ENCODE peak calls at places on chromosomes 6 and 20, in five cellular contexts. K is cardiac muscle cell, E is lower lobe of right lung, T is tibial nerve, B is left ventricle myocardium inferior. S is an unnamed sample.
A peak's percentile ranks its signal among the peaks of the same experiment; 100 is the strongest.

GRCh38 chr20:13821876-13822275 is 37.0 kb downstream of the NDUFAF5 start:
- DNase-seq in K (peak; percentile 34), E (no peak), B (no peak), T (no peak), S (no peak)

GRCh38 chr6:2557181-2557720 is 193.5 kb downstream of the MYLK4 start:
- DNase-seq in B (no peak), T (no peak), K (no peak), E (no peak), S (no peak)

GRCh38 chr6:169780571-169781091 is 29.2 kb downstream of the ERMARD start:
- DNase-seq in E (no peak), K (no peak), B (no peak), T (no peak), S (no peak)

GRCh38 chr6:161001421-161001820 is 9.9 kb downstream of the MAP3K4 start:
- DNase-seq in K (no peak), T (peak; percentile 23), E (no peak), B (no peak), S (no peak)

GRCh38 chr6:142551145-142551811 is 249.5 kb downstream of the ADGRG6 start:
- DNase-seq in B (no peak), K (no peak), E (no peak), T (no peak), S (peak; percentile 52)

GRCh38 chr6:170253226-170253909 is 37.5 kb downstream of the DLL1 start:
- DNase-seq in T (no peak), E (no peak), K (no peak), B (no peak), S (no peak)

GRCh38 chr6:12152023-12152960 is 137.9 kb upstream of the EDN1 start:
- DNase-seq in T (no peak), E (no peak), K (no peak), B (no peak), S (no peak)

GRCh38 chr20:48162621-48163020 is 377.3 kb upstream of the SULF2 start:
- DNase-seq in E (no peak), K (no peak), T (no peak), B (no peak), S (no peak)

GRCh38 chr6:163813979-163814493 is 399.5 kb downstream of the QKI start:
- DNase-seq in K (peak; percentile 2), T (no peak), E (no peak), B (no peak), S (no peak)

GRCh38 chr6:108622601-108623335 is 62.1 kb downstream of the FOXO3 start:
- DNase-seq in E (peak; percentile 61), B (peak; percentile 33), T (peak; percentile 63), K (peak; percentile 92), S (peak; percentile 25)

GRCh38 chr6:41713161-41713649 is 22.2 kb downstream of the TFEB start:
- DNase-seq in E (peak; percentile 76), B (peak; percentile 70), K (no peak), T (no peak), S (no peak)

GRCh38 chr20:32578840-32579239 is 6.3 kb downstream of the NOL4L start:
- DNase-seq in B (no peak), T (no peak), K (no peak), E (no peak), S (no peak)

GRCh38 chr6:143027058-143027457 is 33.6 kb upstream of the AIG1 start:
- DNase-seq in K (peak; percentile 56), B (peak; percentile 28), T (peak; percentile 28), E (peak; percentile 48), S (peak; percentile 52)

GRCh38 chr6:2730353-2730752 is 20.4 kb downstream of the MYLK4 start:
- DNase-seq in T (no peak), B (no peak), K (no peak), E (no peak), S (no peak)

GRCh38 chr6:3504354-3504753 is 47.5 kb upstream of the SLC22A23 start:
- DNase-seq in B (no peak), T (no peak), K (no peak), E (no peak), S (no peak)

GRCh38 chr6:161658216-161658615 is 384.4 kb upstream of the AGPAT4 start:
- DNase-seq in K (no peak), E (no peak), T (no peak), B (no peak), S (no peak)

GRCh38 chr6:33197431-33198048 is 2.9 kb downstream of the RXRB start:
- DNase-seq in B (no peak), K (peak; percentile 82), E (peak; percentile 69), T (no peak), S (peak; percentile 81)

GRCh38 chr20:14992961-14993360 is 655.5 kb upstream of the FLRT3 start:
- DNase-seq in B (no peak), T (no peak), E (no peak), K (no peak), S (no peak)

GRCh38 chr6:14382381-14383236 is 265.0 kb downstream of the CD83 start:
- DNase-seq in B (no peak), E (no peak), K (no peak), T (no peak), S (no peak)

GRCh38 chr6:87154641-87155271 is 609 bp upstream of the ZNF292 start:
- DNase-seq in K (peak; percentile 86), T (no peak), B (no peak), E (no peak), S (no peak)

GRCh38 chr6:31356216-31356945 is 598 bp downstream of the HLA-B start:
- DNase-seq in T (no peak), B (peak; percentile 38), K (peak; percentile 40), E (peak; percentile 75), S (peak; percentile 52)

GRCh38 chr20:6828794-6829423 is 61.4 kb downstream of the BMP2 start:
- DNase-seq in B (peak; percentile 25), K (peak; percentile 71), T (peak; percentile 91), E (peak; percentile 50), S (peak; percentile 58)

GRCh38 chr6:131135244-131136020 is at the start of gene AKAP7:
- DNase-seq in K (peak; percentile 88), T (peak; percentile 57), E (peak; percentile 89), B (peak; percentile 82), S (peak; percentile 80)

GRCh38 chr6:2848851-2849250 is 7.2 kb upstream of the SERPINB1 start:
- DNase-seq in T (no peak), E (no peak), B (no peak), K (no peak), S (no peak)

GRCh38 chr6:93677297-93677965 is 258.1 kb upstream of the EPHA7 start:
- DNase-seq in E (no peak), T (no peak), B (no peak), K (peak; percentile 17), S (no peak)

GRCh38 chr6:168105813-168106660 is 27.0 kb upstream of the FRMD1 start:
- DNase-seq in E (peak; percentile 32), B (peak; percentile 4), K (no peak), T (no peak), S (no peak)
- H3K27me3 ChIP-seq in E (peaks cover 23% of the 10 kb centered on the region), B (peaks cover 26% of the 10 kb centered on the region), K (peaks cover 39% of the 10 kb centered on the region), T (no peaks in the 10 kb centered on the region), S (no peaks in the 10 kb centered on the region)

DNA sequence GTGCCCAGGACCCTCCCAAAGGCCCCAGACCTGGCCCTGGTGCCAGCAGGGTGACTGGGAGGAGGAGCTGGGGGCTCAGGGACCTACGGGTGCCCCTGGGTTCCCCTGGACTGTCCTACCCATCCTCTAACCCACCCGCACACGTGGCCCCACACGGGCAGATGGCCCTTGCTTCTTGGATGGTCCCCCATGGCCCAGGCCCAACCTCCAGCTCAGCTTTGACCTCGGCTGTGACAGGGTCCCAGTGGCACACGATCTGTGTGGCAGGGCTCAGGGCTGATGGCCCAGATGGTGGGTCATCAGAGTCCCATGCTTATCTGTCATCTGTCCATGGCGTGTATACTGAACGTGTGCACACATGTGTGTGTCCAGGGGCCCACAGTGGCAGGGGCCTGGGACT is 4.0 kb downstream of the NTSR1 start:
- DNase-seq in T (no peak), B (no peak), E (no peak), K (no peak), S (no peak)
- H3K27me3 ChIP-seq in T (no peaks in the 10 kb centered on the region), B (peaks cover 68% of the 10 kb centered on the region), E (peaks cover 75% of the 10 kb centered on the region), K (peaks cover 61% of the 10 kb centered on the region), S (peaks cover 4% of the 10 kb centered on the region)

DNA sequence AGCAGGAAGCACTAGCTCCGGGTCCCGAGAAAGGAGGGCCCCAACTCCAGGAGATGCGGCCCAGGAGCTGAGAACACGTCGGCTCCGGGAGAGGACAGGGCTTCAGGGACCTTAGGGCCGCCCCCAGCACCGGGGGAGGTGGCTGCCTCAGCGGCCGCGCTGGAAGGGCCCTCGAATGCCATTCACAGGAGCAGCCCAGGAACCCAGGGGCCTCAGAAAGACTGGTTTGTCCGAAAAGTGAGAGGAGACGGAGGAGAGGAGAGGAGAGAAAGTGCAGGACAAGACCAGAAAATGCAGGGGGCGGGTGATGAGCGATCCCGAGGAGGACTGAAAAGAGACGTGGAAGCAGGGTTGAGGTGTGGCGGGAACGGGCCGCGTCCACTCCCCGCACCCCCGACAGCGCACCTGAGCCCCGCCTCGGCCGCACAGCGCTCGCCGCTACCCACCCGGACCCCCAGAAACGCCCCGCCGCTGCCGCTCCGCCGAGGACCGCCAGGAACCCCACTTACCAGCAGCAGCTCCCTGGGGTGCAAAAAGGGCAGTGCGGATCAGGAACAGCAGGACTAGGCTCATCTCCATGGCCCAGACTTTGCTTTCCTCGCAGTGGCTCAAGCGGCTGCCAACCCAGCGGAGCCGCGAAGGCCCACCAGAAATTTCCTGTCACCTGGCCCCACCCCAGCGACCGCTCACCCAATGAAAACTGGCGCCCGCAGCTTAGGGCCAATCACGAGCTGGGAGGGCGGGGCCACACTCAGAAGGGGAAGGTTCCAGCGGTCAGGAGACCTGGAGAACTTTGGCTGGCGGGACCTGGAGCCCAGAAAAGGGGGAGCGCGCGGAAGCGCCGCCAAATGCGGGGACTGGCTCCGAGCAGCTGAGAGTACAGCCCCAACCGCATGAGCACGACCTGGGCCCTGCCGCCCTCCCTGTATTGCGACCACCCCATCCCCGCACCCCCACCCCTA is 25.4 kb downstream of the HLA-F start:
- DNase-seq in B (peak; percentile 94), E (peak; percentile 93), T (peak; percentile 95), K (peak; percentile 86), S (peak; percentile 96)
- H3K27me3 ChIP-seq in B (no peaks in the 10 kb centered on the region), E (no peaks in the 10 kb centered on the region), T (no peaks in the 10 kb centered on the region), K (peaks cover 69% of the 10 kb centered on the region), S (no peaks in the 10 kb centered on the region)

GRCh38 chr20:38602185-38602581 is 574 bp downstream of the ARHGAP40 start:
- DNase-seq in E (no peak), B (no peak), T (no peak), K (no peak), S (no peak)
- H3K27me3 ChIP-seq in E (peaks cover 36% of the 10 kb centered on the region), B (peaks cover 79% of the 10 kb centered on the region), T (no peaks in the 10 kb centered on the region), K (peaks cover 22% of the 10 kb centered on the region), S (no peaks in the 10 kb centered on the region)

GRCh38 chr6:43276180-43277082 is 21.6 kb upstream of the SLC22A7 start:
- DNase-seq in K (peak; percentile 39), T (no peak), E (no peak), B (no peak), S (peak; percentile 86)

GRCh38 chr6:43277083-43277642 is 20.9 kb upstream of the SLC22A7 start:
- DNase-seq in K (no peak), T (no peak), E (no peak), B (no peak), S (no peak)

GRCh38 chr6:43277643-43278523 is 20.2 kb upstream of the SLC22A7 start:
- DNase-seq in K (no peak), T (no peak), E (no peak), B (no peak), S (peak; percentile 83)

GRCh38 chr6:43280234-43280633 is 17.8 kb upstream of the SLC22A7 start:
- DNase-seq in T (no peak), B (no peak), E (no peak), K (no peak), S (no peak)

GRCh38 chr6:43278524-43279078 is 19.5 kb upstream of the SLC22A7 start:
- DNase-seq in K (no peak), E (no peak), T (no peak), B (no peak), S (no peak)
- H3K27me3 ChIP-seq in K (peaks cover 30% of the 10 kb centered on the region), E (peaks cover 33% of the 10 kb centered on the region), T (no peaks in the 10 kb centered on the region), B (peaks cover 59% of the 10 kb centered on the region), S (no peaks in the 10 kb centered on the region)